ENCODE peak calls at places on chromosomes 13 and 19, in eight cellular contexts. Y, E, I, U, X, R, O and P are unnamed samples.

GRCh38 chr13:29310806-29311205 is 284.7 kb downstream of the SLC7A1 start:
- DNase-seq in Y (no peak), E (no peak), I (no peak), U (no peak), X (no peak), R (no peak), O (no peak), P (no peak)

GRCh38 chr13:51339952-51340732 is 651 bp downstream of the SERPINE3 start:
- DNase-seq in Y (no peak), E (no peak), I (no peak), U (no peak), X (no peak), R (peak), O (no peak), P (no peak)

GRCh38 chr13:27171244-27171829 is at the start of gene USP12:
- DNase-seq in Y (no peak), E (peak), I (no peak), U (peak), X (peak), R (no peak), O (peak), P (no peak)

GRCh38 chr19:31372245-31372781 is 23.1 kb upstream of the TSHZ3 start:
- DNase-seq in Y (no peak), E (no peak), I (no peak), U (no peak), X (no peak), R (no peak), O (no peak), P (no peak)

GRCh38 chr13:108326318-108326717 is 56.8 kb downstream of the TNFSF13B start:
- DNase-seq in Y (no peak), E (no peak), I (no peak), U (peak), X (no peak), R (no peak), O (no peak), P (peak)

GRCh38 chr19:31905980-31906948 is 439.1 kb upstream of the ZNF507 start:
- DNase-seq in Y (no peak), E (no peak), I (no peak), U (peak), X (no peak), R (no peak), O (peak), P (no peak)

GRCh38 chr13:76223999-76224398 is 587.9 kb downstream of the LMO7 start:
- DNase-seq in Y (no peak), E (no peak), I (no peak), U (no peak), X (no peak), R (no peak), O (no peak), P (no peak)

GRCh38 chr13:44837250-44837649 is 152.0 kb downstream of the NUFIP1 start:
- DNase-seq in Y (no peak), E (no peak), I (no peak), U (peak), X (no peak), R (peak), O (peak), P (peak)

GRCh38 chr19:31317542-31317941 is 31.7 kb downstream of the TSHZ3 start:
- DNase-seq in Y (no peak), E (no peak), I (no peak), U (no peak), X (no peak), R (no peak), O (no peak), P (no peak)

GRCh38 chr19:38655148-38655824 is 7.8 kb downstream of the ACTN4 start:
- DNase-seq in Y (no peak), E (no peak), I (no peak), U (no peak), X (no peak), R (no peak), O (no peak), P (no peak)

GRCh38 chr19:35404879-35405622 is 34.2 kb downstream of the GPR42 start:
- DNase-seq in Y (peak), E (no peak), I (no peak), U (peak), X (no peak), R (peak), O (peak), P (peak)

GRCh38 chr19:291561-292280 is 518 bp upstream of the PLPP2 start:
- DNase-seq in Y (no peak), E (peak), I (no peak), U (no peak), X (peak), R (no peak), O (no peak), P (no peak)

GRCh38 chr13:74103196-74103595 is 31.0 kb downstream of the KLF12 start:
- DNase-seq in Y (no peak), E (no peak), I (no peak), U (no peak), X (no peak), R (no peak), O (no peak), P (no peak)

GRCh38 chr19:33236696-33237390 is 11.2 kb upstream of the SLC7A10 start:
- DNase-seq in Y (no peak), E (no peak), I (no peak), U (no peak), X (no peak), R (no peak), O (no peak), P (no peak)

GRCh38 chr19:33906578-33907335 is 110.1 kb downstream of the KCTD15 start:
- DNase-seq in Y (peak), E (peak), I (peak), U (peak), X (no peak), R (no peak), O (peak), P (peak)

GRCh38 chr19:11155373-11156120 is at the start of gene SPC24:
- DNase-seq in Y (peak), E (peak), I (peak), U (peak), X (peak), R (peak), O (peak), P (peak)
- H3K4me3 ChIP-seq in Y (peak), E (peak), I (no peak), U (peak), X (peak), R (peak), O (peak), P (peak)

DNA sequence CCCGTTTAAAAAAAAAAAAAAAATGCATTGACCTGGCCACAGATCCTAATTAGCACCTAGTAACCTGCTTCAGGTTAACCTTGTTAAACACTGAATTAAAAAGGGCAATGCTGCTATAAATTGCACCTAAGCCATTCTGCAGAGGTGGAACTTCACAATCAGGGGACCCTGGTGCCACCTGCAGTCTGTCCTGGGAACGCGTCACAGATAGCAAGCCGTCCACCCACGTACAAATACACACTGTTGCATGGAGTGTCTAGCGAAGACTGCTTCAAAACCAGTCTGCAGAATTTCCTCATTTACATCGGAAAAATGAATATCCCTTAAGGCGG is 169.3 kb downstream of the COL4A1 start:
- DNase-seq in Y (no peak), E (no peak), I (peak), U (peak), X (no peak), R (no peak), O (no peak), P (no peak)
- TF ChIP-seq CTCF in Y (peak), E (peak), I (peak), U (peak), X (no peak), R (peak), O (no peak), P (peak)

GRCh38 chr19:55352746-55353145 is 1.8 kb downstream of the COX6B2 start:
- DNase-seq in Y (no peak), E (no peak), I (no peak), U (no peak), X (no peak), R (no peak), O (no peak), P (no peak)
- H3K4me3 ChIP-seq in Y (no peak), E (no peak), I (no peak), U (no peak), X (no peak), R (no peak), O (no peak), P (no peak)

GRCh38 chr13:25494708-25495411 is 123.1 kb downstream of the ATP8A2 start:
- DNase-seq in Y (no peak), E (no peak), I (no peak), U (no peak), X (no peak), R (no peak), O (no peak), P (no peak)
- TF ChIP-seq CTCF in Y (no peak), E (no peak), I (no peak), U (no peak), X (no peak), R (no peak), O (no peak), P (no peak)

GRCh38 chr13:81745391-81745790 is 1404.5 kb upstream of the SPRY2 start:
- DNase-seq in Y (no peak), E (no peak), I (no peak), U (no peak), X (no peak), R (no peak), O (no peak), P (no peak)
- H3K4me3 ChIP-seq in Y (no peak), E (no peak), I (no peak), U (no peak), X (no peak), R (no peak), O (no peak), P (no peak)

DNA sequence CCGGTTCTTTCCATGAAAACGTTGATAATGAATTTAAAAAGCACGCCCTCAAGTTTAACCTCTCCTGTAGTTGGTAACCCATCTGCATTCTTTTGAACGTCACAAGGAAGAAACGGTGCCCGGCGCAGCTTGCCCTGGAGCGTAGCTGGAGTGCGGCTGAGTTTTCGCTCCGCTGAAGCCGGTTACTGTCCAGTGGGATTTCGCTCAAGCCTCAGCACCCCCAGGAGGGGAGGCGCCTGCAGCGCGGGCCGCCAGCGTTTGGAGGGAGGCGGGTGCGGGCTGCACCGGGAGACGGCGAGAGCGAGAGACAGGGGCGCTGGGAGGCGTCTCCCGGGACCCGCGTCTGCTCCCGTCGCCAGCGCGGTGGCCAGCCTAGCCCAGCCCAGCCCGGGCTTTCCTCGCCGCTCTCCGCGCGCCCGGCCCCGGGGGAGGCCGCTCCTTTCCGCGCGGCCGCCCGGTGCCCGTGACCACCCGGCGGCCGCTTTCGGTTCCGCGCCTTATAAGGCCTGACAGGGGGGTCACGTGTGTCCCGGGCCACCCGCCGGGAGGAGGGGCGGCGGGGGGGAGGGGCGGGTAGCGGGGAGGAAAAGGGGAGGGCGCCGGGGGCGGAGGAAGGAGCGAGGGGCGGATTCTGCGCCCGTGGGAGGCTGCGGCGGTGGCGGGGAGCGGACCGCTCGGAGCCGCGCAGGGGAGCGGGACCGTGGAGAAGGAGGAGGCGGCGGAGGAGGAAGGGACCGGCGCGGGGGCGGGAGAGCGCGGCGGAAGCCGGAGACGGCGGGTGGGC is 8.3 kb upstream of the DGKH start:
- DNase-seq in Y (peak), E (peak), I (peak), U (peak), X (peak), R (peak), O (peak), P (peak)
- TF ChIP-seq CTCF in Y (peak), E (no peak), I (no peak), U (no peak), X (no peak), R (no peak), O (no peak), P (no peak)

GRCh38 chr19:45772130-45772880 is 3.3 kb upstream of the SIX5 start:
- DNase-seq in Y (no peak), E (no peak), I (peak), U (no peak), X (peak), R (no peak), O (no peak), P (no peak)

GRCh38 chr19:45769821-45770191 is 754 bp upstream of the SIX5 start:
- DNase-seq in Y (no peak), E (no peak), I (no peak), U (no peak), X (peak), R (no peak), O (no peak), P (peak)

GRCh38 chr19:45770192-45771101 is 1.4 kb upstream of the SIX5 start:
- DNase-seq in Y (peak), E (peak), I (peak), U (peak), X (peak), R (peak), O (peak), P (peak)

GRCh38 chr19:45772912-45773311 is 3.9 kb upstream of the SIX5 start:
- DNase-seq in Y (no peak), E (no peak), I (no peak), U (no peak), X (no peak), R (no peak), O (no peak), P (no peak)

GRCh38 chr19:45771331-45771933 is 2.4 kb upstream of the SIX5 start:
- DNase-seq in Y (no peak), E (no peak), I (peak), U (no peak), X (peak), R (no peak), O (no peak), P (no peak)
- H3K4me3 ChIP-seq in Y (no peak), E (peak), I (peak), U (no peak), X (no peak), R (no peak), O (no peak), P (no peak)